ENCODE peak calls at places on chromosomes 12 and 14, in ten cellular contexts. One of them, this sample, is unnamed.

GRCh38 chr12:121955258-121956040 is 37.1 kb downstream of the CFAP251 start:
- DNase-seq in dorsolateral prefrontal cortex: no peak
- DNase-seq in aorta: no peak
- DNase-seq in lung: no peak
- DNase-seq in heart left ventricle: no peak
- DNase-seq in cardiac muscle cell: peak; percentile 44
- DNase-seq in CD4-positive, alpha-beta T cell: no peak
- DNase-seq in HCT116: peak; percentile 24
- DNase-seq in naive thymus-derived CD4-positive, alpha-beta T cell: no peak
- DNase-seq in prostate gland: no peak
- DNase-seq in this sample: no peak

GRCh38 chr14:90602088-90602687 is 205.4 kb downstream of the CALM1 start:
- DNase-seq in dorsolateral prefrontal cortex: no peak
- DNase-seq in aorta: no peak
- DNase-seq in lung: no peak
- DNase-seq in heart left ventricle: no peak
- DNase-seq in cardiac muscle cell: no peak
- DNase-seq in CD4-positive, alpha-beta T cell: no peak
- DNase-seq in HCT116: no peak
- DNase-seq in naive thymus-derived CD4-positive, alpha-beta T cell: no peak
- DNase-seq in prostate gland: no peak
- DNase-seq in this sample: no peak

GRCh38 chr14:32202468-32202865 is 602 bp downstream of the RNU6-8 start:
- DNase-seq in dorsolateral prefrontal cortex: no peak
- DNase-seq in aorta: no peak
- DNase-seq in lung: no peak
- DNase-seq in heart left ventricle: no peak
- DNase-seq in cardiac muscle cell: no peak
- DNase-seq in CD4-positive, alpha-beta T cell: no peak
- DNase-seq in HCT116: no peak
- DNase-seq in naive thymus-derived CD4-positive, alpha-beta T cell: no peak
- DNase-seq in prostate gland: no peak
- DNase-seq in this sample: no peak

GRCh38 chr14:83816755-83817154 is 1713.2 kb upstream of the FLRT2 start:
- DNase-seq in dorsolateral prefrontal cortex: no peak
- DNase-seq in aorta: no peak
- DNase-seq in lung: no peak
- DNase-seq in heart left ventricle: no peak
- DNase-seq in cardiac muscle cell: peak; percentile 46
- DNase-seq in CD4-positive, alpha-beta T cell: no peak
- DNase-seq in HCT116: no peak
- DNase-seq in naive thymus-derived CD4-positive, alpha-beta T cell: no peak
- DNase-seq in prostate gland: no peak
- DNase-seq in this sample: no peak

GRCh38 chr14:100835278-100836052 is 9.5 kb downstream of the MEG3 start:
- DNase-seq in dorsolateral prefrontal cortex: no peak
- DNase-seq in aorta: peak; percentile 71
- DNase-seq in lung: no peak
- DNase-seq in heart left ventricle: no peak
- DNase-seq in cardiac muscle cell: no peak
- DNase-seq in CD4-positive, alpha-beta T cell: no peak
- DNase-seq in HCT116: no peak
- DNase-seq in naive thymus-derived CD4-positive, alpha-beta T cell: no peak
- DNase-seq in prostate gland: no peak
- DNase-seq in this sample: no peak

GRCh38 chr12:48296586-48297396 is 53.9 kb downstream of the ZNF641 start:
- DNase-seq in dorsolateral prefrontal cortex: peak; percentile 76
- DNase-seq in aorta: peak; percentile 86
- DNase-seq in lung: peak; percentile 84
- DNase-seq in heart left ventricle: peak; percentile 83
- DNase-seq in cardiac muscle cell: peak; percentile 91
- DNase-seq in CD4-positive, alpha-beta T cell: peak; percentile 19
- DNase-seq in HCT116: no peak
- DNase-seq in naive thymus-derived CD4-positive, alpha-beta T cell: peak; percentile 46
- DNase-seq in prostate gland: peak; percentile 76
- DNase-seq in this sample: peak; percentile 83

GRCh38 chr12:64549108-64549507 is 61.2 kb upstream of the RASSF3 start:
- DNase-seq in dorsolateral prefrontal cortex: no peak
- DNase-seq in aorta: no peak
- DNase-seq in lung: no peak
- DNase-seq in heart left ventricle: no peak
- DNase-seq in cardiac muscle cell: no peak
- DNase-seq in CD4-positive, alpha-beta T cell: no peak
- DNase-seq in HCT116: no peak
- DNase-seq in naive thymus-derived CD4-positive, alpha-beta T cell: no peak
- DNase-seq in prostate gland: no peak
- DNase-seq in this sample: no peak

GRCh38 chr14:21965042-21965441 is 291.4 kb upstream of the OR4E1 start:
- DNase-seq in dorsolateral prefrontal cortex: no peak
- DNase-seq in aorta: no peak
- DNase-seq in lung: no peak
- DNase-seq in heart left ventricle: no peak
- DNase-seq in cardiac muscle cell: no peak
- DNase-seq in CD4-positive, alpha-beta T cell: peak; percentile 35
- DNase-seq in HCT116: no peak
- DNase-seq in naive thymus-derived CD4-positive, alpha-beta T cell: peak; percentile 68
- DNase-seq in prostate gland: no peak
- DNase-seq in this sample: no peak

GRCh38 chr14:55572578-55572977 is 7.4 kb upstream of the KTN1 start:
- DNase-seq in dorsolateral prefrontal cortex: no peak
- DNase-seq in aorta: no peak
- DNase-seq in lung: no peak
- DNase-seq in heart left ventricle: no peak
- DNase-seq in cardiac muscle cell: peak; percentile 43
- DNase-seq in CD4-positive, alpha-beta T cell: no peak
- DNase-seq in HCT116: no peak
- DNase-seq in naive thymus-derived CD4-positive, alpha-beta T cell: no peak
- DNase-seq in prostate gland: no peak
- DNase-seq in this sample: no peak

GRCh38 chr14:88904864-88905263 is 80.4 kb downstream of the TTC8 start:
- DNase-seq in dorsolateral prefrontal cortex: no peak
- DNase-seq in aorta: no peak
- DNase-seq in lung: no peak
- DNase-seq in heart left ventricle: no peak
- DNase-seq in cardiac muscle cell: peak; percentile 61
- DNase-seq in CD4-positive, alpha-beta T cell: no peak
- DNase-seq in HCT116: no peak
- DNase-seq in naive thymus-derived CD4-positive, alpha-beta T cell: no peak
- DNase-seq in prostate gland: no peak
- DNase-seq in this sample: no peak

GRCh38 chr14:78985668-78986073 is 815.5 kb downstream of the NRXN3 start:
- DNase-seq in dorsolateral prefrontal cortex: no peak
- DNase-seq in aorta: no peak
- DNase-seq in lung: no peak
- DNase-seq in heart left ventricle: no peak
- DNase-seq in cardiac muscle cell: no peak
- DNase-seq in CD4-positive, alpha-beta T cell: no peak
- DNase-seq in HCT116: no peak
- DNase-seq in naive thymus-derived CD4-positive, alpha-beta T cell: no peak
- DNase-seq in prostate gland: no peak
- DNase-seq in this sample: no peak

GRCh38 chr14:45089813-45090212 is 5.9 kb downstream of the PRPF39 start:
- DNase-seq in dorsolateral prefrontal cortex: no peak
- DNase-seq in aorta: no peak
- DNase-seq in lung: no peak
- DNase-seq in heart left ventricle: no peak
- DNase-seq in cardiac muscle cell: peak; percentile 6
- DNase-seq in CD4-positive, alpha-beta T cell: no peak
- DNase-seq in HCT116: no peak
- DNase-seq in naive thymus-derived CD4-positive, alpha-beta T cell: no peak
- DNase-seq in prostate gland: no peak
- DNase-seq in this sample: no peak

GRCh38 chr12:130041983-130042812 is 120.1 kb upstream of the FZD10 start:
- DNase-seq in dorsolateral prefrontal cortex: peak; percentile 82
- DNase-seq in aorta: peak; percentile 83
- DNase-seq in lung: peak; percentile 42
- DNase-seq in heart left ventricle: no peak
- DNase-seq in cardiac muscle cell: no peak
- DNase-seq in CD4-positive, alpha-beta T cell: no peak
- DNase-seq in HCT116: no peak
- DNase-seq in naive thymus-derived CD4-positive, alpha-beta T cell: peak; percentile 45
- DNase-seq in prostate gland: peak; percentile 59
- DNase-seq in this sample: peak; percentile 24

GRCh38 chr12:58458093-58458492 is 462.2 kb downstream of the LRIG3 start:
- DNase-seq in dorsolateral prefrontal cortex: no peak
- DNase-seq in aorta: no peak
- DNase-seq in lung: no peak
- DNase-seq in heart left ventricle: no peak
- DNase-seq in cardiac muscle cell: no peak
- DNase-seq in CD4-positive, alpha-beta T cell: no peak
- DNase-seq in HCT116: no peak
- DNase-seq in naive thymus-derived CD4-positive, alpha-beta T cell: no peak
- DNase-seq in prostate gland: no peak
- DNase-seq in this sample: no peak

GRCh38 chr12:41724216-41724615 is 420.5 kb downstream of the GXYLT1 start:
- DNase-seq in dorsolateral prefrontal cortex: no peak
- DNase-seq in aorta: no peak
- DNase-seq in lung: no peak
- DNase-seq in heart left ventricle: no peak
- DNase-seq in cardiac muscle cell: no peak
- DNase-seq in CD4-positive, alpha-beta T cell: no peak
- DNase-seq in HCT116: no peak
- DNase-seq in naive thymus-derived CD4-positive, alpha-beta T cell: no peak
- DNase-seq in prostate gland: no peak
- DNase-seq in this sample: no peak

GRCh38 chr14:70808402-70809237 is 693 bp downstream of the MAP3K9 start:
- DNase-seq in dorsolateral prefrontal cortex: no peak
- DNase-seq in aorta: peak; percentile 77
- DNase-seq in lung: peak; percentile 39
- DNase-seq in heart left ventricle: no peak
- DNase-seq in cardiac muscle cell: no peak
- DNase-seq in CD4-positive, alpha-beta T cell: peak; percentile 11
- DNase-seq in HCT116: no peak
- DNase-seq in naive thymus-derived CD4-positive, alpha-beta T cell: peak; percentile 19
- DNase-seq in prostate gland: peak; percentile 22
- DNase-seq in this sample: peak; percentile 68

GRCh38 chr14:104086210-104086660 is 735 bp downstream of the ASPG start:
- DNase-seq in dorsolateral prefrontal cortex: no peak
- DNase-seq in aorta: no peak
- DNase-seq in lung: no peak
- DNase-seq in heart left ventricle: peak; percentile 34
- DNase-seq in cardiac muscle cell: no peak
- DNase-seq in CD4-positive, alpha-beta T cell: no peak
- DNase-seq in HCT116: no peak
- DNase-seq in naive thymus-derived CD4-positive, alpha-beta T cell: no peak
- DNase-seq in prostate gland: no peak
- DNase-seq in this sample: peak; percentile 27

GRCh38 chr14:92603309-92604257 is 90.0 kb downstream of the RIN3 start:
- DNase-seq in dorsolateral prefrontal cortex: peak; percentile 28
- DNase-seq in aorta: peak; percentile 88
- DNase-seq in lung: peak; percentile 51
- DNase-seq in heart left ventricle: peak; percentile 74
- DNase-seq in cardiac muscle cell: peak; percentile 94
- DNase-seq in CD4-positive, alpha-beta T cell: peak; percentile 54
- DNase-seq in HCT116: no peak
- DNase-seq in naive thymus-derived CD4-positive, alpha-beta T cell: peak; percentile 85
- DNase-seq in prostate gland: peak; percentile 52
- DNase-seq in this sample: no peak

GRCh38 chr12:110937104-110937641 is 16.8 kb upstream of the MYL2 start:
- DNase-seq in dorsolateral prefrontal cortex: peak; percentile 47
- DNase-seq in aorta: peak; percentile 88
- DNase-seq in lung: peak; percentile 51
- DNase-seq in heart left ventricle: peak; percentile 50
- DNase-seq in cardiac muscle cell: peak; percentile 59
- DNase-seq in CD4-positive, alpha-beta T cell: peak; percentile 45
- DNase-seq in HCT116: peak; percentile 57
- DNase-seq in naive thymus-derived CD4-positive, alpha-beta T cell: peak; percentile 51
- DNase-seq in prostate gland: peak; percentile 18
- DNase-seq in this sample: peak; percentile 41

GRCh38 chr12:49863946-49864816 is 21.3 kb upstream of the BCDIN3D start:
- DNase-seq in dorsolateral prefrontal cortex: no peak
- DNase-seq in aorta: no peak
- DNase-seq in lung: no peak
- DNase-seq in heart left ventricle: no peak
- DNase-seq in cardiac muscle cell: no peak
- DNase-seq in CD4-positive, alpha-beta T cell: no peak
- DNase-seq in HCT116: no peak
- DNase-seq in naive thymus-derived CD4-positive, alpha-beta T cell: no peak
- DNase-seq in prostate gland: no peak
- DNase-seq in this sample: no peak
- H3K27ac ChIP-seq in dorsolateral prefrontal cortex: no peak overlapping the region
- H3K27ac ChIP-seq in aorta: no peak overlapping the region
- H3K27ac ChIP-seq in lung: no peak overlapping the region
- H3K27ac ChIP-seq in heart left ventricle: no peak overlapping the region
- H3K27ac ChIP-seq in cardiac muscle cell: no peak overlapping the region
- H3K27ac ChIP-seq in CD4-positive, alpha-beta T cell: no peak overlapping the region
- H3K27ac ChIP-seq in HCT116: no peak overlapping the region
- H3K27ac ChIP-seq in naive thymus-derived CD4-positive, alpha-beta T cell: no peak overlapping the region
- H3K27ac ChIP-seq in prostate gland: no peak overlapping the region
- H3K27ac ChIP-seq in this sample: no peak overlapping the region

GRCh38 chr14:73825551-73826188 is 26.0 kb upstream of the PTGR2 start:
- DNase-seq in dorsolateral prefrontal cortex: peak; percentile 72
- DNase-seq in aorta: peak; percentile 97
- DNase-seq in lung: peak; percentile 94
- DNase-seq in heart left ventricle: peak; percentile 92
- DNase-seq in cardiac muscle cell: peak; percentile 92
- DNase-seq in CD4-positive, alpha-beta T cell: peak; percentile 71
- DNase-seq in HCT116: peak; percentile 76
- DNase-seq in naive thymus-derived CD4-positive, alpha-beta T cell: peak; percentile 76
- DNase-seq in prostate gland: peak; percentile 78
- DNase-seq in this sample: peak; percentile 94
- H3K27ac ChIP-seq in dorsolateral prefrontal cortex: no peak overlapping the region
- H3K27ac ChIP-seq in aorta: no peak overlapping the region
- H3K27ac ChIP-seq in lung: no peak overlapping the region
- H3K27ac ChIP-seq in heart left ventricle: no peak overlapping the region
- H3K27ac ChIP-seq in cardiac muscle cell: no peak overlapping the region
- H3K27ac ChIP-seq in CD4-positive, alpha-beta T cell: no peak overlapping the region
- H3K27ac ChIP-seq in HCT116: no peak overlapping the region
- H3K27ac ChIP-seq in naive thymus-derived CD4-positive, alpha-beta T cell: no peak overlapping the region
- H3K27ac ChIP-seq in prostate gland: no peak overlapping the region
- H3K27ac ChIP-seq in this sample: no peak overlapping the region

GRCh38 chr12:116122639-116123038 is 154.9 kb downstream of the MED13L start:
- DNase-seq in dorsolateral prefrontal cortex: no peak
- DNase-seq in aorta: no peak
- DNase-seq in lung: no peak
- DNase-seq in heart left ventricle: no peak
- DNase-seq in cardiac muscle cell: no peak
- DNase-seq in CD4-positive, alpha-beta T cell: no peak
- DNase-seq in HCT116: no peak
- DNase-seq in naive thymus-derived CD4-positive, alpha-beta T cell: no peak
- DNase-seq in prostate gland: no peak
- DNase-seq in this sample: no peak
- H3K27ac ChIP-seq in dorsolateral prefrontal cortex: peak overlapping the region; percentile 64
- H3K27ac ChIP-seq in aorta: no peak overlapping the region
- H3K27ac ChIP-seq in lung: no peak overlapping the region
- H3K27ac ChIP-seq in heart left ventricle: no peak overlapping the region
- H3K27ac ChIP-seq in cardiac muscle cell: no peak overlapping the region
- H3K27ac ChIP-seq in CD4-positive, alpha-beta T cell: no peak overlapping the region
- H3K27ac ChIP-seq in HCT116: no peak overlapping the region
- H3K27ac ChIP-seq in naive thymus-derived CD4-positive, alpha-beta T cell: no peak overlapping the region
- H3K27ac ChIP-seq in prostate gland: no peak overlapping the region
- H3K27ac ChIP-seq in this sample: no peak overlapping the region

DNA sequence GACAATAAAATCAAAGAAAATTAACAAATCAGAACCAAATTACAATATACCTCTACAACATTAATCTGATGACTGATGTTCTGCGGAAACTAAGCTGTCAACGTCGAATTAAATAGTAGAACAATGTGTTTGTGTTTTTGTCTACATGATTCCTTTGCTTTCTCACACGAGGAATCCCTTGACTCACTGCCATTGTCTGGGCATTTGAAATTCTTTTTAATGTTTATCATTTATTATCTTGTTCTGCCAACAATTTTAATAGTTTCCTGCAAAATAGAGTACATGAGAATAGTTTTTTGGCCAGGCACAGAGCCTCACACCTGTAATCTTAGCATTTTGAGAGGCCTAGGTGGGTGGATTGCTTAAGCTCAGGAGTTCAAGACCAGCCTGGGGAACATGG is 76.6 kb upstream of the KRAS start:
- DNase-seq in dorsolateral prefrontal cortex: no peak
- DNase-seq in aorta: no peak
- DNase-seq in lung: no peak
- DNase-seq in heart left ventricle: no peak
- DNase-seq in cardiac muscle cell: no peak
- DNase-seq in CD4-positive, alpha-beta T cell: no peak
- DNase-seq in HCT116: no peak
- DNase-seq in naive thymus-derived CD4-positive, alpha-beta T cell: no peak
- DNase-seq in prostate gland: no peak
- DNase-seq in this sample: no peak
- H3K27ac ChIP-seq in dorsolateral prefrontal cortex: no peak overlapping the region
- H3K27ac ChIP-seq in aorta: no peak overlapping the region
- H3K27ac ChIP-seq in lung: no peak overlapping the region
- H3K27ac ChIP-seq in heart left ventricle: no peak overlapping the region
- H3K27ac ChIP-seq in cardiac muscle cell: no peak overlapping the region
- H3K27ac ChIP-seq in CD4-positive, alpha-beta T cell: no peak overlapping the region
- H3K27ac ChIP-seq in HCT116: no peak overlapping the region
- H3K27ac ChIP-seq in naive thymus-derived CD4-positive, alpha-beta T cell: no peak overlapping the region
- H3K27ac ChIP-seq in prostate gland: no peak overlapping the region
- H3K27ac ChIP-seq in this sample: no peak overlapping the region

This sample was measured in colonic mucosa.